ENCODE peak calls at places on chromosomes 12 and 14, in ten cellular contexts. F, O, N, I, Z, M, R, S, C and D are unnamed samples.

GRCh38 chr12:14416658-14417057 is 51.2 kb downstream of the ATF7IP start:
- DNase-seq in F (peak), O (peak), N (no peak), I (peak), Z (no peak), M (no peak), R (no peak), S (peak), C (peak), D (peak)

GRCh38 chr12:31001581-31002360 is 71.9 kb upstream of the DDX11 start:
- DNase-seq in F (no peak), O (no peak), N (no peak), I (no peak), Z (no peak), M (peak), R (no peak), S (no peak), C (no peak), D (no peak)

GRCh38 chr12:116749884-116750283 is 11.8 kb downstream of the RNFT2 start:
- DNase-seq in F (no peak), O (no peak), N (no peak), I (no peak), Z (no peak), M (no peak), R (no peak), S (no peak), C (no peak), D (no peak)

GRCh38 chr12:1459339-1459738 is 135.0 kb downstream of the FBXL14 start:
- DNase-seq in F (no peak), O (no peak), N (no peak), I (no peak), Z (no peak), M (no peak), R (no peak), S (no peak), C (no peak), D (no peak)

GRCh38 chr14:103563089-103563620 is 395 bp downstream of the COA8 start:
- DNase-seq in F (no peak), O (no peak), N (peak), I (peak), Z (peak), M (peak), R (peak), S (no peak), C (no peak), D (peak)

GRCh38 chr12:101759396-101760047 is 20.3 kb upstream of the SYCP3 start:
- DNase-seq in F (peak), O (peak), N (no peak), I (peak), Z (peak), M (no peak), R (no peak), S (peak), C (peak), D (peak)

GRCh38 chr12:39461059-39461458 is 18.1 kb upstream of the KIF21A start:
- DNase-seq in F (no peak), O (no peak), N (no peak), I (no peak), Z (no peak), M (no peak), R (no peak), S (no peak), C (no peak), D (no peak)

GRCh38 chr12:120903818-120904773 is at the start of gene SPPL3:
- DNase-seq in F (peak), O (peak), N (peak), I (peak), Z (peak), M (peak), R (peak), S (peak), C (peak), D (peak)

GRCh38 chr12:94553130-94553519 is 93.5 kb upstream of the CEP83 start:
- DNase-seq in F (peak), O (peak), N (no peak), I (peak), Z (no peak), M (no peak), R (peak), S (peak), C (peak), D (peak)

GRCh38 chr12:47276253-47277070 is 196.7 kb upstream of the AMIGO2 start:
- DNase-seq in F (no peak), O (peak), N (peak), I (peak), Z (peak), M (no peak), R (peak), S (no peak), C (peak), D (peak)

GRCh38 chr12:16347391-16348298 is at the start of gene MGST1:
- DNase-seq in F (peak), O (peak), N (no peak), I (peak), Z (peak), M (peak), R (peak), S (peak), C (peak), D (peak)

GRCh38 chr12:49428652-49429549 is 61.6 kb downstream of the SPATS2 start:
- DNase-seq in F (peak), O (peak), N (no peak), I (peak), Z (peak), M (no peak), R (no peak), S (peak), C (peak), D (peak)

GRCh38 chr12:105706321-105706972 is 376.0 kb downstream of the C12orf75 start:
- DNase-seq in F (peak), O (peak), N (no peak), I (no peak), Z (no peak), M (no peak), R (no peak), S (peak), C (no peak), D (peak)

GRCh38 chr12:109744991-109745942 is 31.6 kb downstream of the FAM222A start:
- DNase-seq in F (no peak), O (peak), N (no peak), I (no peak), Z (no peak), M (peak), R (no peak), S (no peak), C (peak), D (no peak)

GRCh38 chr12:51217133-51217967 is 512 bp downstream of the POU6F1 start:
- DNase-seq in F (no peak), O (no peak), N (peak), I (peak), Z (peak), M (peak), R (peak), S (no peak), C (peak), D (no peak)

GRCh38 chr12:18895540-18895939 is 157.6 kb downstream of the CAPZA3 start:
- DNase-seq in F (no peak), O (no peak), N (no peak), I (no peak), Z (no peak), M (no peak), R (no peak), S (no peak), C (no peak), D (no peak)

GRCh38 chr14:75295491-75296338 is 17.1 kb downstream of the FOS start:
- DNase-seq in F (peak), O (peak), N (peak), I (peak), Z (peak), M (peak), R (no peak), S (peak), C (peak), D (peak)

GRCh38 chr12:85741051-85741450 is 95.2 kb downstream of the RASSF9 start:
- DNase-seq in F (no peak), O (no peak), N (no peak), I (no peak), Z (no peak), M (no peak), R (no peak), S (no peak), C (no peak), D (no peak)

GRCh38 chr12:30825341-30825740 is 70.6 kb upstream of the CAPRIN2 start:
- DNase-seq in F (no peak), O (no peak), N (no peak), I (no peak), Z (no peak), M (no peak), R (no peak), S (no peak), C (no peak), D (no peak)

GRCh38 chr12:22082190-22082701 is 36.2 kb downstream of the CMAS start:
- DNase-seq in F (no peak), O (no peak), N (no peak), I (no peak), Z (peak), M (no peak), R (no peak), S (no peak), C (peak), D (no peak)

GRCh38 chr12:19882418-19882817 is 443.1 kb downstream of the AEBP2 start:
- DNase-seq in F (no peak), O (no peak), N (no peak), I (no peak), Z (no peak), M (no peak), R (no peak), S (no peak), C (peak), D (no peak)

GRCh38 chr14:95233702-95234241 is 76.4 kb upstream of the DICER1 start:
- DNase-seq in F (no peak), O (no peak), N (no peak), I (no peak), Z (no peak), M (no peak), R (no peak), S (no peak), C (peak), D (no peak)

GRCh38 chr12:117674313-117674712 is 294.5 kb downstream of the KSR2 start:
- DNase-seq in F (no peak), O (no peak), N (no peak), I (no peak), Z (no peak), M (no peak), R (no peak), S (peak), C (no peak), D (peak)

GRCh38 chr12:56687225-56688128 is 607 bp downstream of the PTGES3 start:
- DNase-seq in F (no peak), O (no peak), N (peak), I (peak), Z (peak), M (peak), R (no peak), S (peak), C (peak), D (peak)

GRCh38 chr12:67269632-67270578 is 747 bp downstream of the CAND1 start:
- DNase-seq in F (no peak), O (no peak), N (peak), I (peak), Z (peak), M (peak), R (peak), S (peak), C (peak), D (peak)
- TF ChIP-seq CTCF in F (peak), O (no peak), N (peak), I (no peak), Z (no peak), M (no peak), R (no peak), S (no peak), C (no peak), D (no peak)

GRCh38 chr12:108516511-108517275 is 1.6 kb downstream of the FICD start:
- DNase-seq in F (no peak), O (no peak), N (no peak), I (no peak), Z (peak), M (no peak), R (no peak), S (no peak), C (peak), D (peak)
- TF ChIP-seq CTCF in F (peak), O (no peak), N (no peak), I (no peak), Z (peak), M (no peak), R (no peak), S (peak), C (no peak), D (peak)

DNA sequence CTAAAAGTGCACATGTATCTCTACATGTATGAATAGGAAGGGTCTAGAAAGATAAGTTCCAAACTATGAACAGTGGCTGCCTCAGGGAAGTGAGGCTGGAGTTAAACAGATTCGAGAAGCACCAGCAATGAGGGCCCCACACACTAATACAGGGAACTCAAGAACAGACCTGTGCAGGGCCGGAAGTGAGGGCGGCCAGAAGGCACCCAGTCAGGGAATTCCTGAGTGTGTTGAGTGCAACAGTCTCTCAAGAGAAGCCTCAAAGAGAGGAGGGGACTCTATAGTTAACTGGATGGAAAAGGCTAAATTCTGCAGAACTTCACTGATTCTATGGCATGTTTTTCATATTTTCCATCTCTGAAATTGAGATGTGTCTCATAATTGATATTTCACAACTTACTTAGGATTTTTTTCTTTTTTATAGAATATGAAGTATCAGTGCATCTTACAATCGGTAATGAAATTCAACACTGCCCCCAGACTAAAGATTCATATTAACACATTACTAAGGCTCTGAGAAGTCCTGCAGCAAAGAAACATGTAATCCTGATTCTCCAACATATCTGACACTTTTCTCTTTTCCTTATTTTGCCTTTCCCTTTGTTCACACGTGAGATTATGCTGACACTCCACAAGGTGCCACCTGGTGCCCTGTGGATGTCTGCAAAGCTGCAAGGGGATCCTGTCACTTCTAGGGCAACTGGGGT is 61.3 kb downstream of the CHGA start:
- DNase-seq in F (no peak), O (no peak), N (no peak), I (no peak), Z (no peak), M (no peak), R (no peak), S (no peak), C (no peak), D (no peak)
- TF ChIP-seq CTCF in F (no peak), O (no peak), N (no peak), I (no peak), Z (no peak), M (no peak), R (no peak), S (no peak), C (no peak), D (no peak)

GRCh38 chr12:119020377-119021360 is 39.3 kb downstream of the SRRM4 start:
- DNase-seq in F (no peak), O (no peak), N (no peak), I (no peak), Z (peak), M (peak), R (no peak), S (no peak), C (peak), D (peak)
- TF ChIP-seq CTCF in F (peak), O (no peak), N (no peak), I (peak), Z (peak), M (peak), R (peak), S (no peak), C (no peak), D (peak)

DNA sequence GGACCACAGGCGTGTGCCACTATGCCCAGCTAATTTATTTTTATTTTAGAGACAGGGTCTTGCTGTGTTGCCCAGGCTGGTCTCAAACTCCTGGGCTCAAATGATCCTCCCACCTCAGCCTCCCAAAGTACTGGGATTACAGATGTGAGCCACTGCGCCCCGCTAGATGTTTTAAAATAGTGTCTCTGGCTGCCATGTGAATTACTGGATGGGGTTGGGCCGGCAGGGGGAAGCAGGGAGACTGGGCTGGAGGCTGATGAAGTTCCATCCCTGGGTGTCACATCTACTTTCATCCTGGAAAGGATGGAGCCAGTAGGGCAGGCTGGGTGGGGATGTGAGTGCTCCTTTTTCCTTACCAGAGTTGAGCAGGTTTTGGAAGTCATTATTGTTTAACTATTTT is 46.1 kb downstream of the DNAH10 start:
- DNase-seq in F (no peak), O (peak), N (no peak), I (peak), Z (peak), M (no peak), R (no peak), S (no peak), C (peak), D (peak)
- TF ChIP-seq CTCF in F (peak), O (peak), N (no peak), I (no peak), Z (peak), M (no peak), R (peak), S (no peak), C (peak), D (peak)

GRCh38 chr14:52299692-52300278 is 14.3 kb upstream of the PTGER2 start:
- DNase-seq in F (peak), O (peak), N (no peak), I (peak), Z (peak), M (no peak), R (no peak), S (peak), C (peak), D (peak)
- TF ChIP-seq CTCF in F (peak), O (peak), N (peak), I (peak), Z (peak), M (peak), R (peak), S (peak), C (peak), D (peak)

GRCh38 chr12:8780389-8780788 is 42.0 kb upstream of the A2ML1 start:
- DNase-seq in F (peak), O (peak), N (no peak), I (peak), Z (peak), M (no peak), R (no peak), S (peak), C (peak), D (peak)
- TF ChIP-seq CTCF in F (peak), O (peak), N (no peak), I (no peak), Z (peak), M (peak), R (no peak), S (peak), C (peak), D (peak)

GRCh38 chr12:100489326-100489725 is 15.7 kb downstream of the NR1H4 start:
- DNase-seq in F (no peak), O (no peak), N (no peak), I (no peak), Z (no peak), M (no peak), R (no peak), S (no peak), C (no peak), D (no peak)

GRCh38 chr12:100484178-100484886 is 10.7 kb downstream of the NR1H4 start:
- DNase-seq in F (no peak), O (peak), N (no peak), I (no peak), Z (no peak), M (no peak), R (no peak), S (peak), C (peak), D (no peak)

GRCh38 chr12:100481021-100481420 is 7.4 kb downstream of the NR1H4 start:
- DNase-seq in F (no peak), O (no peak), N (no peak), I (no peak), Z (no peak), M (no peak), R (no peak), S (no peak), C (no peak), D (peak)

DNA sequence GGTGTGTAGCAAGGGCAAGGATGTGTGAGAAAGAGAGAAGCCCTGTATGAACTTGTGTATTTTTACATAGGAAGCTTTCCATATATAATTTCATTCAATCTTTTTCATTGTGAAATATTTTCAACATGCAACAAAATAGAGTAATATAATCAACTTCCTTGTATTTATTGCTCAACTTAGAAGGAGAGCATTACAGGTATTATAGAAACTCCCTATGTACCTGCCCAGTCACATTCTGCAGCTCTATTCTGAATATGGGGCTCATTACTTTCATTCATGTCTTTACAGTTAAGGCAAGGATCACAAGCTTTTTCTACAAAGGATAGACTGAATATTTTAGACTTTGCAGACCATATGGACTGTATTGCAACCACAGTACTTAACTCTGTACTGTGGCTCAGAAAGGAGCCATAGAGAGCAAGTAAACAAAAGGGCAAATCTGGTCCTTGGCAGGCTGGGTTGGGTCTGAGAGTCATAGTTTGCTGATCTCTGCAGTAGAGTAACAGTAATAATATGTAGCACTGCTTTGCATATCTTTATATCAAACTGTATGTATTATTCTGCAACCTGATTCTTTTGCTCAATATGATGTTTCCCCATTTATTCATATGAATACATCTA is 11.3 kb downstream of the NR1H4 start:
- DNase-seq in F (no peak), O (no peak), N (no peak), I (no peak), Z (no peak), M (no peak), R (no peak), S (no peak), C (no peak), D (no peak)
- TF ChIP-seq CTCF in F (no peak), O (no peak), N (no peak), I (no peak), Z (no peak), M (no peak), R (no peak), S (no peak), C (no peak), D (no peak)